ENCODE peak calls at places on chromosomes 11 and 22, in eight cellular contexts. A is HCT116, E is astrocyte of the cerebellum, I is glutamatergic neuron, J is Caco-2, B is A549, Z is thoracic aorta, C is BE2C. R is an unnamed sample.

GRCh38 chr11:120139316-120140069 is 1.6 kb upstream of the TRIM29 start:
- DNase-seq in I (peak; percentile 11), B (no peak), C (no peak), E (no peak), Z (no peak), A (no peak), J (no peak), R (no peak)

GRCh38 chr11:122197055-122197987 is 81.3 kb upstream of the BLID start:
- DNase-seq in A (peak; percentile 99), E (peak; percentile 95), C (no peak), Z (peak; percentile 86), B (peak; percentile 87), J (no peak), I (no peak), R (no peak)

GRCh38 chr11:46890665-46891064 is 27.7 kb downstream of the LRP4 start:
- DNase-seq in J (no peak), A (no peak), I (no peak), C (no peak), Z (no peak), E (no peak), B (no peak), R (no peak)

GRCh38 chr11:106959800-106960199 is 58.5 kb downstream of the GUCY1A2 start:
- DNase-seq in I (no peak), C (no peak), A (no peak), J (no peak), E (no peak), B (no peak), Z (no peak), R (no peak)

GRCh38 chr11:65884716-65885092 is 3.6 kb downstream of the FIBP start:
- DNase-seq in J (peak; percentile 90), E (no peak), C (peak; percentile 84), Z (no peak), A (no peak), I (peak; percentile 88), B (peak; percentile 93), R (peak; percentile 90)

GRCh38 chr11:1763796-1764661 is at the start of gene CTSD:
- DNase-seq in A (peak; percentile 27), J (peak; percentile 95), I (peak; percentile 95), Z (peak; percentile 56), C (peak; percentile 84), B (peak; percentile 91), E (peak; percentile 34), R (peak; percentile 93)

GRCh38 chr22:28247667-28248363 is 328.8 kb upstream of the PITPNB start:
- DNase-seq in I (no peak), E (no peak), A (no peak), Z (no peak), J (no peak), B (no peak), C (no peak), R (no peak)

GRCh38 chr11:90220391-90220790 is 2.5 kb downstream of the CHORDC1 start:
- DNase-seq in I (no peak), Z (no peak), J (no peak), B (peak; percentile 7), C (no peak), A (no peak), E (peak; percentile 24), R (no peak)

GRCh38 chr11:121081320-121081719 is 19.7 kb upstream of the TECTA start:
- DNase-seq in E (no peak), Z (no peak), I (no peak), C (no peak), A (no peak), J (no peak), B (no peak), R (no peak)

GRCh38 chr11:17861036-17861755 is 126.6 kb downstream of the KCNC1 start:
- DNase-seq in A (no peak), E (no peak), Z (no peak), B (no peak), C (no peak), I (no peak), J (no peak), R (no peak)

GRCh38 chr11:17865765-17866428 is 131.3 kb downstream of the KCNC1 start:
- DNase-seq in C (no peak), Z (no peak), A (no peak), J (no peak), I (no peak), B (no peak), E (no peak), R (no peak)

GRCh38 chr11:17859552-17859951 is 125.0 kb downstream of the KCNC1 start:
- DNase-seq in C (no peak), B (no peak), J (no peak), A (no peak), E (no peak), I (no peak), Z (no peak), R (no peak)

GRCh38 chr11:17867346-17867745 is 132.8 kb downstream of the KCNC1 start:
- DNase-seq in E (no peak), C (no peak), A (no peak), J (no peak), I (no peak), Z (no peak), B (no peak), R (no peak)

DNA sequence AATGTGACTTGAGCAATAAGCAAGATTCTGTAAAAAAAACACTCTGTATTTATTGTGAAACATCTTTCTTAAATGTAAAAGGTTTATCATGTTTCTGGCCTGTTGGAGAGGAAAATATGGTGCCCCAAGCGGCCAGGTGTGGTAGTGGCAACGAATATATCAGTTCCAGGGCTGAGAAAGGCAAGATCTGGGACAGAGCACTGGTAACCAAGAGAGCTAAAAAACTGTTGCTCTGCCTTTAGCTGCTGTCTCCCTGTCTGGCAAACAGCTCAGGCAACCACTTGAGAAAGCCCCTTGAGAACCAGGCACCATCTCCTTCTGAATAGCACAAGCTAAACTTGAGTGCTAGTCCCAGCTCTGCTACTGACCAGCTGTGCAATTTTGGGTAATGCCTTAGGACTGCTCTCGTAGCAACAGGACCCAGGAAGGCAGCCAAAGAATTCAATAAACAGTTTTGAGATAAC is 129.9 kb downstream of the KCNC1 start:
- DNase-seq in J (peak; percentile 51), C (no peak), I (no peak), Z (no peak), E (no peak), B (peak; percentile 9), A (no peak), R (peak; percentile 33)
- TF ChIP-seq CTCF in J (peak; percentile 85), C (peak; percentile 43), I (peak; percentile 84), Z (no peak), E (peak; percentile 56), B (peak; percentile 51), A (peak; percentile 78), R (peak; percentile 83)

DNA sequence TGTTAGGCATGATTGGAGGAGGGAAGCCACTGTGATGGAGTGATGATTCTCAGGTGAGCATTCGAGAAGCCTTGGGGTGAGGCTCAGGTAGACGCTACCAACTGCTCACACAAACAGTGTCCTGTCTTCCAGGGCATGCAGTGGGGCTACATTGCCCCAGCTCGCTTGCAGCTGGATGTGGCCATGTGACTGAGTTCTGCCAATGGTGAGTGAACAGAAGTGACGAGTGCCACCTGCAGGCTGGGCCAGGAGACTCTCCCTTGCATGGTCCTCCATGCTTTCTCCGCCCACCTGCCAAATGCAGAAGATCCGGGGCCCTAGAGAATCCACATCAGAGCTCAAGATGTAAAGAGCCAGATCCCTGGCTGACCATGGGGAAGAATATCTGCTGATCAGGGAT is 195.9 kb downstream of the BCR start:
- DNase-seq in Z (no peak), A (peak; percentile 33), E (no peak), C (peak; percentile 71), B (peak; percentile 23), I (no peak), J (peak; percentile 28), R (peak; percentile 50)
- TF ChIP-seq CTCF in Z (no peak), A (peak; percentile 65), E (no peak), C (peak; percentile 69), B (peak; percentile 8), I (no peak), J (peak; percentile 33), R (peak; percentile 28)

GRCh38 chr11:130546901-130547694 is 98.7 kb downstream of the ADAMTS15 start:
- DNase-seq in A (no peak), J (no peak), C (no peak), B (no peak), E (no peak), Z (no peak), I (no peak), R (no peak)

GRCh38 chr11:130549393-130549999 is 101.1 kb downstream of the ADAMTS15 start:
- DNase-seq in E (no peak), I (no peak), A (no peak), Z (no peak), J (no peak), C (no peak), B (no peak), R (no peak)

GRCh38 chr11:130546438-130546837 is 98.0 kb downstream of the ADAMTS15 start:
- DNase-seq in J (no peak), Z (no peak), C (no peak), E (no peak), A (no peak), B (no peak), I (no peak), R (no peak)

GRCh38 chr11:130548491-130548833 is 100.0 kb downstream of the ADAMTS15 start:
- DNase-seq in Z (no peak), I (no peak), B (no peak), J (no peak), A (no peak), C (no peak), E (no peak), R (no peak)

DNA sequence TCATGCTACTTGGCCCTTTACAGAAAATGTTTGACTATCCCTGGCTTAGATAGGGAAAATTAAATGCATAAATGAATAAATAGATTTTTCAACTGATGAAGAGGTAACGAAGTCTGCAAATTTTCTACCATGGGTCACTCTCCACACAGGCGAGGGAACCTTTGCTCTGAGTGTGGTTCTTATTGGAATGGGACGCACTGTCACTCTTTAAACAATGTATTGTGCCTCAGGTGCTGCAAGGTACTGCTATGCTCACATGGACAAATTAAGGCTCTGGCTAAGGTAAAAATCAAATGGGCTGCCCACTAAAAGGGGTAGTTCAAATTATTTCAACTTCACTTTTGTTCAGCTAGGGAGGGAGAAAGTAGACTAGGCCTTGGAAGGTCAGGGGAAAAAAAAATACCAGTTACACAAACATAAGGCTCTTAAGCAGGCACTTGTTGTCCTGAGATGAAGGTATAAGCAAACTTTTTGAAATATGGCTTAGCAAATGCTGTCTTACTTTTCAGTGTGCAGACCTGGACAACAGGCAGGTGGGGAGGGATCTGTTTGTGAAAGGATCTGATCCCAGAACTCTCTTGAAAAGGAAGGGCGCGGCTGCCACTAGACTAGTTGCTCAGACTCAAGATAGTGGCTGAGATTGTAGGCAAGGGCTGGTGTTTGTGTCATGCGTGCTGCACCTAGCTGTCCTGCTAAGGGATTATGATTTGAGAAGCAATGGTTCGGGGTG is 99.5 kb downstream of the ADAMTS15 start:
- DNase-seq in J (no peak), B (no peak), Z (no peak), E (no peak), I (no peak), A (no peak), C (no peak), R (no peak)
- TF ChIP-seq CTCF in J (no peak), B (no peak), Z (no peak), E (no peak), I (no peak), A (no peak), C (no peak), R (no peak)

DNA sequence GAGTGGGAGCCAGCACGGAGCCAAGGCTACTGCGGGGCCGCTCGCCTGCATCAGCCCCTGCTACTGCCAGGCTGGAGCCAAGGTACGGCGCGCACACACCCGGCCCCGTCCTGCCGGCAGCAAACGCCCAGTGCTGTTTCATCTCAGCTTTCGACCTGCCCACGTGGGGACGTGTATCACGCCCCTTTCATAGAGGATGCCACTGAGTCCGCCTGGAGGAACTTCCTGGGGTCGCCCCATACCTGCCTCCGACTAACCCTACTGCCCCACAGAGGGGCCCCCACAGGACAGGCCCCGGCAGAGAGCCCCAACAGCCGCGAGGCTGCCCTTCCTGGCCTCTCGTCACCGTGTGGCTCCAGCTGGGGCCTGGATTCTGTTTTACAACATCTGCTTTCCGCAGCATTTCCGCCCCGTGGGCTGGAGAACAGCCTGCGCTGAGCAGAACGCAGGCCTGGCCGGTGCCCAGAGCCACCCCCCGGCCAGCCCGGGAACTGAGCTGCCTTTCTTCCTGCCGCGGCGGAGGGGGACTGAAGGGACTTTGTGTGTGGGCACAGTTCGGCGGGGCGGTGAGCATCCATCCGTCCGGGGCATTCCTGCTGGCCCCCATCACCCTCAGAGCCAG is 22.9 kb upstream of the ARHGAP8 start:
- DNase-seq in C (peak; percentile 88), Z (no peak), E (peak; percentile 23), B (no peak), A (no peak), I (no peak), J (no peak), R (no peak)
- TF ChIP-seq CTCF in C (peak; percentile 55), Z (no peak), E (peak; percentile 43), B (no peak), A (no peak), I (no peak), J (no peak), R (no peak)

R was measured in endothelial cell.